ENCODE peak calls at places on chromosomes 6 and 20, in ten cellular contexts. W, T, C, O, B, N, K, I, D and G are unnamed samples.

GRCh38 chr20:53001502-53002301 is 29.5 kb downstream of the TSHZ2 start:
- DNase-seq in W (no peak), T (no peak), C (no peak), O (no peak), B (no peak), N (no peak), K (no peak), I (no peak), D (no peak), G (no peak)

GRCh38 chr6:101268541-101268940 is 125.0 kb upstream of the GRIK2 start:
- DNase-seq in W (no peak), T (no peak), C (no peak), O (no peak), B (no peak), N (no peak), K (no peak), I (no peak), D (no peak), G (no peak)

GRCh38 chr6:41191569-41191968 is 9.4 kb downstream of the TREML2 start:
- DNase-seq in W (peak; percentile 40), T (peak; percentile 67), C (no peak), O (no peak), B (no peak), N (no peak), K (peak; percentile 57), I (no peak), D (peak; percentile 33), G (no peak)

GRCh38 chr20:37270586-37271420 is 9.2 kb upstream of the GHRH start:
- DNase-seq in W (no peak), T (no peak), C (no peak), O (no peak), B (no peak), N (no peak), K (peak; percentile 89), I (no peak), D (peak; percentile 56), G (no peak)

GRCh38 chr6:143802833-143803565 is 40.1 kb upstream of the LTV1 start:
- DNase-seq in W (no peak), T (no peak), C (no peak), O (no peak), B (no peak), N (no peak), K (no peak), I (no peak), D (peak; percentile 52), G (no peak)

GRCh38 chr6:83193747-83194582 is 808 bp downstream of the RWDD2A start:
- DNase-seq in W (peak; percentile 75), T (peak; percentile 82), C (no peak), O (no peak), B (peak; percentile 44), N (no peak), K (peak; percentile 49), I (peak; percentile 55), D (peak; percentile 59), G (peak; percentile 68)

GRCh38 chr6:34234667-34235604 is 1.7 kb upstream of the HMGA1 start:
- DNase-seq in W (peak; percentile 85), T (peak; percentile 60), C (no peak), O (no peak), B (no peak), N (no peak), K (no peak), I (no peak), D (no peak), G (no peak)

GRCh38 chr20:62252342-62252966 is 14.1 kb downstream of the OSBPL2 start:
- DNase-seq in W (no peak), T (no peak), C (no peak), O (no peak), B (no peak), N (no peak), K (no peak), I (no peak), D (no peak), G (no peak)

GRCh38 chr6:136608991-136609390 is 58.8 kb upstream of the MAP7 start:
- DNase-seq in W (no peak), T (no peak), C (no peak), O (no peak), B (no peak), N (no peak), K (no peak), I (no peak), D (peak; percentile 23), G (no peak)

GRCh38 chr20:18188446-18188845 is 50.8 kb downstream of the KAT14 start:
- DNase-seq in W (no peak), T (no peak), C (no peak), O (no peak), B (no peak), N (no peak), K (no peak), I (no peak), D (no peak), G (no peak)

GRCh38 chr6:37622639-37623038 is 75.0 kb downstream of the MDGA1 start:
- DNase-seq in W (no peak), T (no peak), C (no peak), O (no peak), B (no peak), N (no peak), K (peak; percentile 25), I (no peak), D (no peak), G (no peak)

GRCh38 chr20:40689100-40689942 is at the start of gene MAFB:
- DNase-seq in W (no peak), T (peak; percentile 97), C (peak; percentile 80), O (peak; percentile 73), B (peak; percentile 89), N (no peak), K (peak; percentile 51), I (peak; percentile 90), D (peak; percentile 96), G (peak; percentile 96)

GRCh38 chr6:168542301-168542700 is 101.3 kb downstream of the SMOC2 start:
- DNase-seq in W (no peak), T (no peak), C (no peak), O (no peak), B (no peak), N (no peak), K (no peak), I (no peak), D (no peak), G (no peak)

GRCh38 chr20:61899971-61900370 is 165.7 kb downstream of the TAF4 start:
- DNase-seq in W (no peak), T (no peak), C (no peak), O (no peak), B (no peak), N (no peak), K (no peak), I (no peak), D (no peak), G (no peak)

GRCh38 chr6:13357551-13358075 is 29.3 kb upstream of the TBC1D7 start:
- DNase-seq in W (no peak), T (no peak), C (no peak), O (no peak), B (no peak), N (no peak), K (no peak), I (no peak), D (peak; percentile 27), G (no peak)

GRCh38 chr6:100892116-100892515 is 11.0 kb upstream of the ASCC3 start:
- DNase-seq in W (no peak), T (no peak), C (no peak), O (no peak), B (no peak), N (no peak), K (no peak), I (no peak), D (no peak), G (no peak)

GRCh38 chr6:22325481-22325880 is 28.6 kb upstream of the PRL start:
- DNase-seq in W (no peak), T (no peak), C (no peak), O (no peak), B (no peak), N (no peak), K (no peak), I (no peak), D (no peak), G (no peak)

GRCh38 chr6:97240222-97240621 is 42.8 kb downstream of the MMS22L start:
- DNase-seq in W (peak; percentile 1), T (no peak), C (no peak), O (no peak), B (no peak), N (no peak), K (no peak), I (no peak), D (peak; percentile 92), G (no peak)

GRCh38 chr20:41483553-41483930 is 116.9 kb upstream of the EMILIN3 start:
- DNase-seq in W (no peak), T (no peak), C (no peak), O (no peak), B (no peak), N (no peak), K (no peak), I (no peak), D (no peak), G (no peak)

GRCh38 chr6:153392156-153392555 is 261.1 kb upstream of the RGS17 start:
- DNase-seq in W (no peak), T (no peak), C (no peak), O (no peak), B (no peak), N (no peak), K (no peak), I (no peak), D (peak; percentile 24), G (no peak)

GRCh38 chr6:168968228-168968627 is 285.4 kb downstream of the THBS2 start:
- DNase-seq in W (peak; percentile 95), T (no peak), C (peak; percentile 34), O (peak; percentile 90), B (peak; percentile 55), N (no peak), K (peak; percentile 84), I (peak; percentile 33), D (no peak), G (no peak)

GRCh38 chr6:104955927-104956662 is 812 bp upstream of the LIN28B start:
- DNase-seq in W (peak; percentile 63), T (no peak), C (no peak), O (no peak), B (no peak), N (no peak), K (peak; percentile 86), I (peak; percentile 81), D (no peak), G (no peak)

GRCh38 chr6:19838442-19839236 is 1.5 kb downstream of the ID4 start:
- DNase-seq in W (peak; percentile 88), T (peak; percentile 79), C (peak; percentile 78), O (no peak), B (no peak), N (no peak), K (no peak), I (peak; percentile 20), D (no peak), G (no peak)

GRCh38 chr6:111411046-111411445 is 72.0 kb downstream of the REV3L start:
- DNase-seq in W (no peak), T (no peak), C (no peak), O (no peak), B (no peak), N (no peak), K (no peak), I (no peak), D (no peak), G (no peak)

GRCh38 chr6:127518710-127519468 is at the start of gene MTCL3:
- DNase-seq in W (peak; percentile 98), T (no peak), C (peak; percentile 78), O (no peak), B (no peak), N (peak; percentile 61), K (no peak), I (peak; percentile 96), D (peak; percentile 4), G (no peak)

GRCh38 chr6:1381397-1382330 is 7.7 kb upstream of the FOXF2 start:
- DNase-seq in W (peak; percentile 24), T (peak; percentile 93), C (no peak), O (no peak), B (no peak), N (no peak), K (peak; percentile 46), I (peak; percentile 61), D (peak; percentile 26), G (no peak)

GRCh38 chr6:20678831-20679352 is 144.6 kb downstream of the CDKAL1 start:
- DNase-seq in W (peak; percentile 61), T (no peak), C (no peak), O (no peak), B (no peak), N (no peak), K (no peak), I (no peak), D (no peak), G (no peak)

GRCh38 chr20:37346526-37347346 is 796 bp downstream of the SRC start:
- DNase-seq in W (no peak), T (no peak), C (no peak), O (no peak), B (no peak), N (no peak), K (no peak), I (peak; percentile 18), D (no peak), G (no peak)